ENCODE peak calls at places on chromosome 5, in eight cellular contexts. Z, A, S, H, U, E, F and B are unnamed samples.
A peak's percentile ranks its signal among the peaks of the same experiment; 100 is the strongest.

GRCh38 chr5:23139338-23140171 is 286.4 kb upstream of the CDH12 start:
- DNase-seq in U (no peak), F (no peak), S (no peak), E (no peak), Z (no peak), H (peak; percentile 11), A (no peak), B (no peak)

GRCh38 chr5:58016892-58017291 is 443.0 kb downstream of the PLK2 start:
- DNase-seq in E (no peak), U (no peak), F (no peak), H (peak; percentile 0), A (no peak), S (no peak), Z (no peak), B (no peak)

GRCh38 chr5:159891371-159891770 is 24.9 kb upstream of the ADRA1B start:
- DNase-seq in E (no peak), U (no peak), Z (no peak), S (no peak), A (no peak), H (no peak), F (no peak), B (no peak)

GRCh38 chr5:72210913-72211670 is 103.8 kb downstream of the MAP1B start:
- DNase-seq in F (no peak), E (peak; percentile 43), Z (no peak), H (peak; percentile 41), A (no peak), S (peak; percentile 88), U (no peak), B (peak; percentile 86)

GRCh38 chr5:92544042-92544441 is 1037.0 kb downstream of the NR2F1-AS1 start:
- DNase-seq in F (no peak), Z (no peak), A (no peak), U (no peak), S (peak; percentile 41), E (peak; percentile 1), H (no peak), B (no peak)

GRCh38 chr5:74673011-74673790 is 11.8 kb upstream of the HEXB start:
- DNase-seq in F (no peak), E (peak; percentile 31), U (no peak), A (peak; percentile 80), Z (no peak), S (peak; percentile 77), H (peak; percentile 43), B (peak; percentile 30)

GRCh38 chr5:80117446-80117845 is 82.3 kb downstream of the THBS4 start:
- DNase-seq in F (no peak), H (no peak), A (no peak), E (no peak), S (no peak), Z (no peak), U (no peak), B (no peak)

GRCh38 chr5:120174089-120174488 is 290.0 kb upstream of the PRR16 start:
- DNase-seq in S (no peak), A (no peak), F (no peak), Z (no peak), U (peak; percentile 69), H (no peak), E (no peak), B (no peak)

GRCh38 chr5:175840050-175840841 is 31.1 kb upstream of the CPLX2 start:
- DNase-seq in E (peak; percentile 29), U (no peak), Z (peak; percentile 19), S (peak; percentile 27), H (no peak), A (no peak), F (no peak), B (no peak)

GRCh38 chr5:65037845-65038815 is 269.4 kb downstream of the CWC27 start:
- DNase-seq in U (no peak), A (no peak), H (peak; percentile 33), E (no peak), Z (no peak), S (no peak), F (no peak), B (peak; percentile 37)

GRCh38 chr5:160317447-160317846 is 5.1 kb upstream of the CCNJL start:
- DNase-seq in S (no peak), U (no peak), F (no peak), E (no peak), Z (no peak), H (no peak), A (no peak), B (no peak)

GRCh38 chr5:113232246-113232645 is 202.5 kb downstream of the TSSK1B start:
- DNase-seq in A (no peak), S (peak; percentile 75), U (no peak), Z (no peak), E (no peak), H (no peak), F (no peak), B (no peak)

GRCh38 chr5:109852371-109853160 is 162.8 kb downstream of the MAN2A1 start:
- DNase-seq in A (no peak), E (no peak), H (no peak), U (no peak), F (no peak), S (peak; percentile 28), Z (no peak), B (no peak)

GRCh38 chr5:109192543-109193281 is 217.1 kb downstream of the PJA2 start:
- DNase-seq in Z (no peak), F (no peak), U (no peak), H (peak; percentile 47), E (no peak), A (no peak), S (no peak), B (no peak)

GRCh38 chr5:122263352-122264030 is 48.5 kb upstream of the SNCAIP start:
- DNase-seq in H (no peak), Z (no peak), E (no peak), A (no peak), S (peak; percentile 30), U (no peak), F (no peak), B (no peak)